ENCODE peak calls at places on chromosomes 11 and 22, in five cellular contexts. V is brain microvascular endothelial cell; I is CD8-positive, alpha-beta T cell; L is testis; D is colonic mucosa. N is an unnamed sample.

GRCh38 chr11:27673979-27674663 is 26.1 kb downstream of the BDNF start:
- DNase-seq in V (no peak), I (no peak), L (no peak), D (no peak), N (no peak)

GRCh38 chr11:71342116-71342515 is 89.7 kb upstream of the SHANK2 start:
- DNase-seq in V (no peak), I (no peak), L (no peak), D (no peak), N (no peak)

GRCh38 chr11:31397239-31397834 is 27.7 kb downstream of the DNAJC24 start:
- DNase-seq in V (no peak), I (no peak), L (no peak), D (no peak), N (no peak)

GRCh38 chr11:47611240-47611863 is 17.1 kb upstream of the C1QTNF4 start:
- DNase-seq in V (no peak), I (no peak), L (no peak), D (no peak), N (no peak)

GRCh38 chr22:22342697-22343602 is 98.4 kb downstream of the VPREB1 start:
- DNase-seq in V (no peak), I (peak; percentile 68), L (peak; percentile 81), D (peak; percentile 90), N (peak; percentile 17)

GRCh38 chr11:1162153-1162497 is 4.4 kb downstream of the MUC5AC start:
- DNase-seq in V (no peak), I (peak; percentile 2), L (no peak), D (no peak), N (no peak)

GRCh38 chr11:63592975-63593395 is 21.2 kb downstream of the PLAAT3 start:
- DNase-seq in V (peak; percentile 47), I (no peak), L (peak; percentile 15), D (no peak), N (no peak)

GRCh38 chr11:76704171-76704948 is 33.8 kb upstream of the LRRC32 start:
- DNase-seq in V (no peak), I (no peak), L (no peak), D (no peak), N (no peak)

GRCh38 chr11:102144357-102145342 is 34.4 kb downstream of the YAP1 start:
- DNase-seq in V (no peak), I (no peak), L (peak; percentile 43), D (peak; percentile 58), N (no peak)

GRCh38 chr11:65502274-65502851 is 3.5 kb downstream of the MALAT1 start:
- DNase-seq in V (peak; percentile 18), I (no peak), L (no peak), D (no peak), N (no peak)

GRCh38 chr11:66850588-66851250 is 6.1 kb upstream of the LRFN4 start:
- DNase-seq in V (no peak), I (no peak), L (no peak), D (no peak), N (no peak)

GRCh38 chr11:122175316-122175715 is 59.3 kb upstream of the BLID start:
- DNase-seq in V (no peak), I (no peak), L (no peak), D (no peak), N (no peak)

GRCh38 chr11:116353517-116353916 is 419.3 kb downstream of the BUD13 start:
- DNase-seq in V (no peak), I (no peak), L (no peak), D (no peak), N (no peak)

GRCh38 chr22:46563381-46564083 is 26.1 kb upstream of the CELSR1 start:
- DNase-seq in V (peak; percentile 32), I (peak; percentile 79), L (peak; percentile 82), D (peak; percentile 92), N (peak; percentile 49)

GRCh38 chr11:118634435-118635236 is 27.2 kb downstream of the PHLDB1 start:
- DNase-seq in V (no peak), I (no peak), L (peak; percentile 88), D (peak; percentile 87), N (no peak)

GRCh38 chr11:86978756-86979608 is 23.8 kb upstream of the FZD4 start:
- DNase-seq in V (peak; percentile 57), I (no peak), L (no peak), D (no peak), N (no peak)

GRCh38 chr11:59173964-59174663 is 2.2 kb downstream of the DTX4 start:
- DNase-seq in V (no peak), I (no peak), L (no peak), D (peak; percentile 92), N (no peak)

GRCh38 chr22:28139993-28140392 is 220.9 kb upstream of the PITPNB start:
- DNase-seq in V (peak; percentile 83), I (no peak), L (no peak), D (no peak), N (no peak)

GRCh38 chr11:110491577-110492352 is 62.0 kb downstream of the FDX1 start:
- DNase-seq in V (no peak), I (no peak), L (no peak), D (no peak), N (no peak)

GRCh38 chr11:65973439-65974110 is 12.0 kb downstream of the SART1 start:
- DNase-seq in V (peak; percentile 13), I (no peak), L (no peak), D (no peak), N (no peak)

GRCh38 chr11:71139516-71140205 is 112.7 kb downstream of the SHANK2 start:
- DNase-seq in V (no peak), I (no peak), L (peak; percentile 85), D (no peak), N (no peak)

GRCh38 chr11:90220391-90220790 is 2.5 kb downstream of the CHORDC1 start:
- DNase-seq in V (peak; percentile 56), I (no peak), L (no peak), D (no peak), N (no peak)

GRCh38 chr11:8722156-8722555 is 39.6 kb downstream of the RPL27A start:
- DNase-seq in V (peak; percentile 70), I (no peak), L (no peak), D (peak; percentile 49), N (no peak)

GRCh38 chr11:65376138-65376713 is 6.2 kb downstream of the SLC25A45 start:
- DNase-seq in V (no peak), I (no peak), L (peak; percentile 43), D (no peak), N (no peak)

GRCh38 chr11:134558916-134559616 is 147.0 kb upstream of the B3GAT1 start:
- DNase-seq in V (no peak), I (no peak), L (peak; percentile 1), D (no peak), N (no peak)

GRCh38 chr22:44683237-44683636 is 18.8 kb upstream of the PRR5 start:
- DNase-seq in V (no peak), I (no peak), L (no peak), D (no peak), N (no peak)

GRCh38 chr22:36193171-36193570 is 8.4 kb downstream of the APOL4 start:
- DNase-seq in V (no peak), I (no peak), L (no peak), D (no peak), N (no peak)

GRCh38 chr22:37260396-37260795 is 16.3 kb upstream of the RAC2 start:
- DNase-seq in V (no peak), I (no peak), L (no peak), D (no peak), N (no peak)

GRCh38 chr11:45563801-45564200 is 101.6 kb downstream of the CHST1 start:
- DNase-seq in V (no peak), I (no peak), L (peak; percentile 47), D (no peak), N (no peak)

DNA sequence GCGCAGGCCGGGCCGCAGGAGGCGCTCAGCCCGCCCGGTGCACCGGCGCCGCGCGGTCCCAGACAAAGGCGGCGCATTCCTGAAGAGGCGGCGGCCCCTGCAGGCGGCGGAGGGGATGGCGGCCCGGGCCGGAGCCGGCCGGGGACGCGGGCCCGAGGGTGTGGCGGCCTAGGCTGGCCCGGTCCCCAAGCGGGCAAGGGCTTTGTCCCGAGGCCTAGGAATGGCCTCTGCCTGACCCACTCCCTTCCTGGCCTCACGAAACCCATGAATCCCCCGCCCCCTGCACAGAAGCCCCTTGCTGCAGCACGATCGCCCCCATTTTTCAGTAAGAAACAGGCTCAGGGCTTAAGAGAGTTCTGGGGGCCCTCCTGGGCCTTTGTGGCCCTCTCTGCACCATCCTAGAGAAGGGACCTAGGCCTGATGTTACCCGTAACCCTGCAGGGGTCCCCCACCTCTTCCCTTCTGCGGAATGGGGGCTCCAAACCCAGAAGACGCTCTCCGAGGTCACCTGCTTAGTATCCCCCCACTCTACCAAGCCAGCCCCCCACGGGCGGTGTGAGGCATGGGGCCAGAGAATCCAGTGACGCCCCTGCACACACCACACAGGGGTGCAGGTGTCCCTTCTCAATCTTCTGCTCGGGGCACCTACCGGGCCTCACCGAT is 363 bp upstream of the RTN4R start:
- DNase-seq in V (no peak), I (peak; percentile 63), L (peak; percentile 47), D (peak; percentile 65), N (peak; percentile 30)
- H3K4me3 ChIP-seq in V (no peak overlapping the region), I (no peak overlapping the region), L (no peak overlapping the region), D (no peak overlapping the region), N (peak overlapping the region; percentile 39)

GRCh38 chr11:128714881-128715280 is 21.0 kb downstream of the FLI1 start:
- DNase-seq in V (peak; percentile 95), I (no peak), L (no peak), D (no peak), N (no peak)
- H3K27ac ChIP-seq in V (peak overlapping the region; percentile 86), I (no peak overlapping the region), L (no peak overlapping the region), D (no peak overlapping the region), N (peak overlapping the region; percentile 67)

DNA sequence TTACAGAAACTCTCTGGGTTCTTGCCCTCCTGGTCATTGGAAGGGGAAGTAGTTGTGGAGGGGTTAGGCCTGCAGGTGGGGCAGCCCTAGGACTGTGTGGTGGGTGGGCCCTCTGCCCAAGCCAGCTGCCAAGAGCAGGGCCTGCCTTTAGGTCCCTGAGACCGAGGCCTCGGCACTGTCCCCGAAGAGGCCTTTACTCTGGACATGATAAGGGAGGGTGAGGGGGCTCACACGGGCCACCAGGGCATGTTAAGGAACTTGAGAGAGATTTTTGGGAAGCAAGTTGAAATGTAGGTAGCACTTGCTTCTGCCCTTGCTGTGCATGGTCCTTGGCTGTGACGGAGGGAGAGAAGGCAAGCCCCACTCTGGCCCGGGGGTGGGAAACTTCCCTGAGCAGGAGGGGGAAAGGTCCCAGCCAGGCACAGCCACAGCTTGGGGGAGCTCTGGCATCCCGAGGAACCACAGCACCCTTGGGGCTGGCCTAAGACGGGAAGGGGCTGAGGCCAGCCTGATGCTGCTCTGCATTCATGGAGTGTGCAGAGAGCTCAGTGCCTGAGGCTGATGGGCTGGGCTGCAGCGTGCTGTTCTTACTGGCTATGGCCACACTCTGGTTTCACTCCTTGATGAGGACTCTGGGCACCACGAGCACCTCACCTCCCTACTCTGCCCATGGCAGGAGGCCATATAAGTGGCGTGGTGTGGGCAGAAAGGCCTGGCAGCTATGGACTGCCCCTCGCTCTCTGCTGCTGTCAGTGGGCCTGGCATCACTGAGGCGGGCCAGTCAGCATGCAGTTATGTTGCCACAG is 7.8 kb upstream of the RANBP1 start:
- DNase-seq in V (no peak), I (no peak), L (no peak), D (no peak), N (no peak)
- H3K36me3 ChIP-seq in V (peaks cover 81% of the 10 kb centered on the region), I (peaks cover 27% of the 10 kb centered on the region), L (no peaks in the 10 kb centered on the region), D (peaks cover 23% of the 10 kb centered on the region), N (peaks cover 65% of the 10 kb centered on the region)

GRCh38 chr11:13207665-13208594 is 69.7 kb upstream of the BMAL1 start:
- DNase-seq in V (peak; percentile 82), I (no peak), L (no peak), D (peak; percentile 54), N (no peak)

GRCh38 chr11:13206086-13206640 is 71.4 kb upstream of the BMAL1 start:
- DNase-seq in V (no peak), I (no peak), L (no peak), D (no peak), N (no peak)

GRCh38 chr11:13208921-13209320 is 68.7 kb upstream of the BMAL1 start:
- DNase-seq in V (no peak), I (no peak), L (no peak), D (no peak), N (no peak)

GRCh38 chr11:13205446-13205845 is 72.1 kb upstream of the BMAL1 start:
- DNase-seq in V (no peak), I (no peak), L (no peak), D (no peak), N (no peak)

GRCh38 chr11:13207270-13207664 is 70.3 kb upstream of the BMAL1 start:
- DNase-seq in V (no peak), I (no peak), L (no peak), D (no peak), N (no peak)
- H3K4me3 ChIP-seq in V (no peak overlapping the region), I (no peak overlapping the region), L (no peak overlapping the region), D (peak overlapping the region; percentile 22), N (peak overlapping the region; percentile 59)

N was measured in effector memory CD4-positive, alpha-beta T cell.